ENCODE peak calls at places on chromosome 11, in six cellular contexts. G is effector memory CD4-positive, alpha-beta T cell; S is A549; C is SJSA1; K is fibroblast of pulmonary artery; D is stimulated activated CD4-positive, alpha-beta T cell treated with anti-CD3 and anti-CD28 coated beads, Interleukin-1b, Interleukin-23, amount 100 ng/mL, for 24 hours. R is an unnamed sample.

GRCh38 chr11:75814369-75814685 is 683 bp upstream of the UVRAG start:
- DNase-seq in G (no peak), S (no peak), C (no peak), K (no peak), D (no peak), R (no peak)

GRCh38 chr11:103893366-103893765 is 143.1 kb upstream of the DDI1 start:
- DNase-seq in G (no peak), S (no peak), C (no peak), K (no peak), D (no peak), R (no peak)

GRCh38 chr11:27305751-27306150 is 57.3 kb downstream of the CCDC34 start:
- DNase-seq in G (no peak), S (no peak), C (no peak), K (no peak), D (no peak), R (no peak)

GRCh38 chr11:6875761-6876160 is 664 bp upstream of the OR10A4 start:
- DNase-seq in G (no peak), S (no peak), C (no peak), K (no peak), D (no peak), R (no peak)

GRCh38 chr11:131503017-131503416 is 132.6 kb downstream of the NTM start:
- DNase-seq in G (no peak), S (no peak), C (no peak), K (no peak), D (no peak), R (no peak)

GRCh38 chr11:46677991-46678740 is 22.3 kb downstream of the ARHGAP1 start:
- DNase-seq in G (no peak), S (no peak), C (no peak), K (no peak), D (no peak), R (no peak)

GRCh38 chr11:117457031-117457785 is 129.6 kb downstream of the CEP164 start:
- DNase-seq in G (no peak), S (no peak), C (no peak), K (no peak), D (no peak), R (no peak)

GRCh38 chr11:9461760-9462134 is 935 bp downstream of the ZNF143 start:
- DNase-seq in G (no peak), S (peak), C (no peak), K (peak), D (no peak), R (no peak)

GRCh38 chr11:65067446-65067845 is 9.1 kb upstream of the NAALADL1 start:
- DNase-seq in G (no peak), S (no peak), C (no peak), K (no peak), D (no peak), R (no peak)

GRCh38 chr11:102553835-102554282 is 23.3 kb upstream of the MMP7 start:
- DNase-seq in G (no peak), S (peak), C (no peak), K (no peak), D (no peak), R (no peak)

GRCh38 chr11:64767344-64768299 is 7.8 kb upstream of the PYGM start:
- DNase-seq in G (peak), S (no peak), C (peak), K (peak), D (peak), R (no peak)

GRCh38 chr11:92875473-92875872 is 94.0 kb upstream of the MTNR1B start:
- DNase-seq in G (no peak), S (no peak), C (no peak), K (no peak), D (no peak), R (no peak)

GRCh38 chr11:369336-370018 is at the start of gene B4GALNT4:
- DNase-seq in G (peak), S (peak), C (no peak), K (peak), D (no peak), R (no peak)

GRCh38 chr11:74333193-74333592 is 21.8 kb upstream of the P4HA3 start:
- DNase-seq in G (no peak), S (no peak), C (no peak), K (no peak), D (no peak), R (no peak)

GRCh38 chr11:134512061-134512460 is 100.0 kb upstream of the B3GAT1 start:
- DNase-seq in G (no peak), S (no peak), C (no peak), K (no peak), D (no peak), R (no peak)

GRCh38 chr11:75105462-75105925 is 8.8 kb upstream of the OR2AT4 start:
- DNase-seq in G (no peak), S (no peak), C (no peak), K (no peak), D (no peak), R (no peak)

GRCh38 chr11:6351782-6352181 is 31.5 kb upstream of the CAVIN3 start:
- DNase-seq in G (no peak), S (no peak), C (no peak), K (no peak), D (no peak), R (no peak)

GRCh38 chr11:46970913-46971625 is 34.5 kb downstream of the CSTPP1 start:
- DNase-seq in G (no peak), S (no peak), C (no peak), K (no peak), D (no peak), R (no peak)

GRCh38 chr11:108945341-108945740 is 280.5 kb downstream of the DDX10 start:
- DNase-seq in G (no peak), S (no peak), C (no peak), K (no peak), D (no peak), R (no peak)

GRCh38 chr11:783581-784015 is 6.3 kb downstream of the CEND1 start:
- DNase-seq in G (no peak), S (no peak), C (no peak), K (peak), D (no peak), R (no peak)

GRCh38 chr11:90250970-90251369 is 28.1 kb upstream of the CHORDC1 start:
- DNase-seq in G (no peak), S (no peak), C (no peak), K (no peak), D (no peak), R (peak)

GRCh38 chr11:9601041-9601875 is 27.8 kb downstream of the WEE1 start:
- DNase-seq in G (peak), S (no peak), C (no peak), K (peak), D (no peak), R (peak)

GRCh38 chr11:71947498-71947897 is 18.7 kb downstream of the RNF121 start:
- DNase-seq in G (no peak), S (no peak), C (no peak), K (no peak), D (no peak), R (no peak)

GRCh38 chr11:89736566-89736965 is 26.5 kb downstream of the TRIM77 start:
- DNase-seq in G (no peak), S (no peak), C (no peak), K (no peak), D (no peak), R (no peak)

GRCh38 chr11:41201156-41201555 is 258.3 kb downstream of the LRRC4C start:
- DNase-seq in G (no peak), S (no peak), C (peak), K (peak), D (no peak), R (no peak)

GRCh38 chr11:125105921-125106320 is 5.5 kb downstream of the TMEM218 start:
- DNase-seq in G (no peak), S (no peak), C (no peak), K (no peak), D (no peak), R (no peak)

GRCh38 chr11:46555269-46556054 is 38.4 kb downstream of the AMBRA1 start:
- DNase-seq in G (no peak), S (no peak), C (no peak), K (peak), D (no peak), R (no peak)

GRCh38 chr11:61654397-61654829 is 25.8 kb upstream of the DAGLA start:
- DNase-seq in G (no peak), S (no peak), C (no peak), K (peak), D (no peak), R (peak)

GRCh38 chr11:71934213-71934612 is 5.4 kb downstream of the RNF121 start:
- DNase-seq in G (no peak), S (no peak), C (no peak), K (no peak), D (no peak), R (no peak)

GRCh38 chr11:73980001-73980960 is 2.4 kb downstream of the UCP2 start:
- DNase-seq in G (peak), S (no peak), C (no peak), K (no peak), D (no peak), R (peak)

GRCh38 chr11:94305146-94305545 is 766 bp downstream of the IZUMO1R start:
- DNase-seq in G (no peak), S (no peak), C (no peak), K (peak), D (no peak), R (no peak)

GRCh38 chr11:73465019-73465675 is 88.9 kb downstream of the RELT start:
- DNase-seq in G (no peak), S (no peak), C (no peak), K (no peak), D (no peak), R (no peak)

GRCh38 chr11:626475-627272 is at the start of gene SCT:
- DNase-seq in G (no peak), S (no peak), C (no peak), K (no peak), D (no peak), R (no peak)

GRCh38 chr11:58513747-58514367 is 6.0 kb upstream of the OR5B21 start:
- DNase-seq in G (no peak), S (peak), C (peak), K (peak), D (no peak), R (no peak)

GRCh38 chr11:95659088-95659487 is 130.5 kb downstream of the FAM76B start:
- DNase-seq in G (no peak), S (no peak), C (no peak), K (no peak), D (no peak), R (no peak)

GRCh38 chr11:46535688-46536087 is 58.1 kb downstream of the AMBRA1 start:
- DNase-seq in G (no peak), S (no peak), C (no peak), K (no peak), D (no peak), R (no peak)

GRCh38 chr11:40186401-40187091 is 1272.9 kb downstream of the LRRC4C start:
- DNase-seq in G (no peak), S (no peak), C (no peak), K (no peak), D (no peak), R (no peak)

GRCh38 chr11:122267602-122268001 is 151.6 kb upstream of the BLID start:
- DNase-seq in G (no peak), S (no peak), C (no peak), K (peak), D (no peak), R (no peak)

GRCh38 chr11:129881570-129882170 is 13.7 kb downstream of the NFRKB start:
- DNase-seq in G (no peak), S (peak), C (no peak), K (peak), D (peak), R (no peak)